ENCODE peak calls at places on chromosomes 12 and 14, in four cellular contexts. Y, N, A and V are unnamed samples.

GRCh38 chr12:124656214-124656516 is 88.8 kb upstream of the NCOR2 start:
- DNase-seq in Y (no peak), N (no peak), A (no peak), V (no peak)

GRCh38 chr14:64942531-64943111 is at the start of gene GPX2:
- DNase-seq in Y (no peak), N (peak), A (no peak), V (no peak)

GRCh38 chr12:29309320-29309902 is 71.6 kb downstream of the ERGIC2 start:
- DNase-seq in Y (no peak), N (no peak), A (no peak), V (peak)

GRCh38 chr12:121628037-121628436 is 1.7 kb downstream of the ORAI1 start:
- DNase-seq in Y (no peak), N (no peak), A (peak), V (no peak)

GRCh38 chr14:55477680-55478079 is 37.3 kb upstream of the TBPL2 start:
- DNase-seq in Y (no peak), N (no peak), A (no peak), V (no peak)

GRCh38 chr14:54002653-54003052 is 46.0 kb upstream of the BMP4 start:
- DNase-seq in Y (no peak), N (no peak), A (no peak), V (no peak)

GRCh38 chr12:88870000-88870737 is 289.9 kb upstream of the KITLG start:
- DNase-seq in Y (no peak), N (no peak), A (no peak), V (peak)

GRCh38 chr12:85626031-85626781 is 210.0 kb downstream of the RASSF9 start:
- DNase-seq in Y (no peak), N (no peak), A (no peak), V (no peak)

GRCh38 chr12:116539905-116540482 is 19.2 kb upstream of the MAP1LC3B2 start:
- DNase-seq in Y (no peak), N (no peak), A (peak), V (peak)

GRCh38 chr14:99035712-99036593 is 236.0 kb downstream of the BCL11B start:
- DNase-seq in Y (peak), N (peak), A (peak), V (peak)

GRCh38 chr12:47383942-47384341 is 304.2 kb upstream of the AMIGO2 start:
- DNase-seq in Y (no peak), N (no peak), A (no peak), V (no peak)

GRCh38 chr14:71855399-71856036 is 76.7 kb upstream of the RGS6 start:
- DNase-seq in Y (peak), N (peak), A (peak), V (peak)

GRCh38 chr12:6326316-6326959 is 15.4 kb downstream of the TNFRSF1A start:
- DNase-seq in Y (peak), N (peak), A (peak), V (no peak)

GRCh38 chr12:96986883-96987523 is 79.9 kb downstream of the NEDD1 start:
- DNase-seq in Y (no peak), N (peak), A (peak), V (peak)

GRCh38 chr14:96042218-96042930 is 3.2 kb downstream of the C14orf132 start:
- DNase-seq in Y (no peak), N (no peak), A (no peak), V (no peak)

GRCh38 chr12:100820314-100820713 is 25.7 kb downstream of the ANO4 start:
- DNase-seq in Y (no peak), N (no peak), A (no peak), V (no peak)

GRCh38 chr14:31326111-31326510 is 94.2 kb downstream of the HEATR5A start:
- DNase-seq in Y (no peak), N (peak), A (no peak), V (no peak)

GRCh38 chr12:23361971-23362370 is 587.5 kb downstream of the SOX5 start:
- DNase-seq in Y (no peak), N (no peak), A (no peak), V (no peak)

GRCh38 chr12:23099604-23100003 is 474.6 kb downstream of the ETNK1 start:
- DNase-seq in Y (no peak), N (no peak), A (no peak), V (no peak)

GRCh38 chr12:47828008-47828966 is 8.6 kb upstream of the HDAC7 start:
- DNase-seq in Y (no peak), N (no peak), A (peak), V (no peak)

GRCh38 chr12:40947812-40948211 is 240.3 kb upstream of the PDZRN4 start:
- DNase-seq in Y (no peak), N (no peak), A (no peak), V (no peak)

GRCh38 chr12:116626153-116626552 is 67.0 kb downstream of the MAP1LC3B2 start:
- DNase-seq in Y (no peak), N (no peak), A (no peak), V (no peak)

GRCh38 chr12:109686523-109686922 is 27.1 kb upstream of the FAM222A start:
- DNase-seq in Y (no peak), N (no peak), A (no peak), V (no peak)

GRCh38 chr12:45257185-45257585 is 41.3 kb downstream of the ANO6 start:
- DNase-seq in Y (no peak), N (no peak), A (no peak), V (no peak)

GRCh38 chr12:122834921-122835692 is at the start of gene HIP1R:
- DNase-seq in Y (peak), N (no peak), A (peak), V (peak)

GRCh38 chr14:76138758-76139723 is 12.7 kb upstream of the GPATCH2L start:
- DNase-seq in Y (peak), N (no peak), A (peak), V (no peak)
- TF ChIP-seq JUND in Y (no peak), N (no peak), A (no peak), V (no peak)

GRCh38 chr14:75333523-75334190 is 55.0 kb downstream of the FOS start:
- DNase-seq in Y (no peak), N (no peak), A (no peak), V (no peak)

GRCh38 chr14:75339059-75339458 is 60.4 kb downstream of the FOS start:
- DNase-seq in Y (no peak), N (no peak), A (no peak), V (no peak)

GRCh38 chr14:75340921-75341320 is 62.3 kb downstream of the FOS start:
- DNase-seq in Y (no peak), N (no peak), A (no peak), V (no peak)

GRCh38 chr14:75334191-75335051 is 55.8 kb downstream of the FOS start:
- DNase-seq in Y (no peak), N (no peak), A (no peak), V (no peak)

GRCh38 chr14:75335588-75335987 is 57.0 kb downstream of the FOS start:
- DNase-seq in Y (no peak), N (no peak), A (no peak), V (no peak)
- TF ChIP-seq JUND in Y (no peak), N (no peak), A (no peak), V (no peak)

DNA sequence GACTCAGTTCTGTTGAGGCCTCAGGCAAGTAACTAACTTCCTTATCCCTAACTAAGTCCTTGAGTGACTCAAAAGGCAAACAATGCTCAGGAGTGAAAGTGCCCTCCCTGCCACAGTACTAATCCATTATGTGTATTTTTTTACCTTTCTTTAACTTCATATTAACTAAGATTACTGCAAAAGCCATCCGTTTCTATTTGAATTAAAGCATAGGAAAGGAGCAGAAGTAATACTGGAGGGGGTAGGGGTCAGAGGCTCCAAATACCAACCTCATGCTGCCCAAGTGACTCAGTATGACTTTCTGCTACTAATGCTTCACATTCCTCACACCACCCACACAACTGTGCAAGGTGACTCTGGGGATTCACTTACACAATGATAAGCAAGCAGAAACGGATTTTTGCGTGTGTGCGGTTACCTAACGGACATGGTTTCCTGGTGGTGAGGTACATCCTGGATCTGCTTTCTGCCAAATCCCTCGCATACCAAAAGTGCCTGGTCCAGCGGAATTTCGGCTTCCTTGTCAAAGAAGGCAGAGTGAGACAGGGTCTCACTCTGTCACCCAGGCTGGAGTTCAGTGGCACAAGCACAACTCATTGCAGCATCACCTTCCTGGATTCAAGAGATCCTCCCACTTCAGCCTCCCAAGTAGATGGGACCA is 25.1 kb downstream of the MOK start:
- DNase-seq in Y (no peak), N (peak), A (no peak), V (peak)
- TF ChIP-seq JUND in Y (no peak), N (no peak), A (peak), V (no peak)

GRCh38 chr14:74528886-74529285 is 35.3 kb downstream of the ISCA2 start:
- DNase-seq in Y (no peak), N (no peak), A (no peak), V (no peak)

GRCh38 chr14:74528406-74528805 is 34.8 kb downstream of the ISCA2 start:
- DNase-seq in Y (peak), N (no peak), A (no peak), V (no peak)

GRCh38 chr14:74531011-74531410 is 37.4 kb downstream of the ISCA2 start:
- DNase-seq in Y (no peak), N (no peak), A (no peak), V (no peak)

GRCh38 chr14:74532246-74532645 is 38.7 kb downstream of the ISCA2 start:
- DNase-seq in Y (no peak), N (no peak), A (no peak), V (no peak)

GRCh38 chr14:74531467-74531866 is 37.9 kb downstream of the ISCA2 start:
- DNase-seq in Y (peak), N (peak), A (peak), V (peak)
- TF ChIP-seq JUND in Y (no peak), N (no peak), A (no peak), V (no peak)

DNA sequence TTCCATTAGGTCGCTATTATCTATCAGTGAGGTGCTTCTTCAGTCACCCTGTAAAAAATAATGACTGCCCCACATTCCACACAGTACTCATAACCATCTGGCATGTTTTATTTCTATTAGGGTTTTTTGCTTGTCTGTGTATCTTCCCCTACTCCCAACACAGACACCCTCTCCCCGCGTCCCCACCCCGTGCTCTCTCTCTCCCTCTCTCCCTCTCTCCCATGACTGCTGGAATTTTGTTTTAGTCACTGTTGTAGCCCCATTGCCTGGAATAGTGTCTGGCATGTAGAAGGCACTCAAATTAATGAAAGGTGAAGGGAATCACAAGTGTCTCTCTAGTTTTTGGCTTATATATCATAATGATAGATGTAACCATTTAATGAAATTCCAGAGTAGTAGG is 103.1 kb upstream of the MON2 start:
- DNase-seq in Y (no peak), N (no peak), A (no peak), V (no peak)
- TF ChIP-seq JUND in Y (no peak), N (no peak), A (no peak), V (no peak)

GRCh38 chr12:83461326-83461985 is 774.8 kb downstream of the TMTC2 start:
- DNase-seq in Y (no peak), N (no peak), A (no peak), V (no peak)
- TF ChIP-seq JUND in Y (no peak), N (no peak), A (no peak), V (no peak)